ENCODE peak calls at places on chromosomes 6 and 20, in ten cellular contexts. K is adrenal gland, R is stomach, V is heart left ventricle, A is IMR-90, P is right lobe of liver, L is body of pancreas, W is A549, Y is GM12878, G is K562. U is an unnamed sample. For H3K4me1, the result is how much of the 10 kb centered on the place peaks cover.

GRCh38 chr20:36440370-36441026 is 100.8 kb upstream of the MYL9 start:
- DNase-seq in R (no peak), P (no peak), W (no peak), Y (no peak), K (no peak), V (no peak), L (no peak), G (no peak), A (no peak), U (no peak)

GRCh38 chr6:121223930-121224329 is 110.3 kb downstream of the TBC1D32 start:
- DNase-seq in V (no peak), Y (no peak), L (no peak), G (no peak), A (no peak), P (no peak), K (no peak), R (no peak), W (no peak), U (no peak)

GRCh38 chr6:132520953-132521352 is 8.0 kb upstream of the STX7 start:
- DNase-seq in R (no peak), V (no peak), K (peak), P (no peak), A (peak), W (no peak), L (no peak), Y (no peak), G (no peak), U (no peak)

GRCh38 chr20:2252419-2253060 is 43.3 kb upstream of the TGM3 start:
- DNase-seq in K (no peak), A (no peak), Y (no peak), V (no peak), P (no peak), W (no peak), R (no peak), G (no peak), L (no peak), U (no peak)

GRCh38 chr6:14738933-14739332 is 506.9 kb upstream of the JARID2 start:
- DNase-seq in A (no peak), K (no peak), G (no peak), R (no peak), L (no peak), Y (no peak), W (no peak), P (no peak), V (no peak), U (no peak)

GRCh38 chr6:18161437-18161836 is 6.2 kb downstream of the KDM1B start:
- DNase-seq in K (no peak), R (no peak), P (no peak), V (no peak), Y (no peak), A (no peak), L (no peak), W (peak), G (peak), U (no peak)

GRCh38 chr6:106731144-106731842 is 101.9 kb downstream of the QRSL1 start:
- DNase-seq in A (no peak), W (peak), K (no peak), L (peak), Y (no peak), G (no peak), V (no peak), R (peak), P (peak), U (no peak)

GRCh38 chr6:3253597-3253961 is 5.2 kb upstream of the PSMG4 start:
- DNase-seq in W (no peak), G (no peak), A (no peak), Y (no peak), V (no peak), K (no peak), R (no peak), L (no peak), P (no peak), U (no peak)

GRCh38 chr20:59075934-59076508 is 33.4 kb upstream of the PRELID3B start:
- DNase-seq in A (no peak), V (no peak), G (no peak), W (no peak), R (no peak), K (no peak), Y (no peak), L (no peak), P (no peak), U (no peak)

DNA sequence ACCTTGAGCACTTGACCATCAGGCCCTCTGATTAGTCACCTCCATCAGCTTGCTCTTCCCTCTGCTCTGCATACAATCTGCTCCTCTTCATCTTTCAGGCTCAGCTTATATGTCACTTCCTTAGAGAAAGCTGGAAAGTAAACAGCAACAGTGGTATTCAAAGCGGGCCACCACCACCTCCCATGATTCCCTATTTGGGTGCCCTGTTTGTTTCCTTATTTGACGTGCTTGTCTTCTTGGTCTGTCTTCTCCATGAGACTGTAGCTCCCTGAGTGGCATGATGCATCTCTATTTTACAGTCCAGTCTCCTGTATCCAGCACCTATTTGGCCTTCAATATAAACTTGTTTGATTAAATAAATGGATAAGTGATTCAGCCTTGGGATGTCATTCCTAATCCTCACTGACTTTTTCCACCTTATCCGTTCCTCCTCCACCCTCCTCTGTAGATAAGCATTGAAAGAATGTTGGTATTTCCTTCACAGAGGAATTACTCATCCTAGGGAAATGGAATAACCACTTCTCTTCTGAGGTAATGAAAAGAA is 102.8 kb upstream of the SGK1 start:
- DNase-seq in L (no peak), Y (no peak), P (no peak), W (peak), K (no peak), G (no peak), A (peak), V (no peak), R (no peak), U (no peak)
- TF ChIP-seq POLR2A in L (no peak), Y (no peak), P (no peak), W (no peak), K (no peak), G (no peak), A (no peak), V (no peak), R (no peak), U (no peak)

DNA sequence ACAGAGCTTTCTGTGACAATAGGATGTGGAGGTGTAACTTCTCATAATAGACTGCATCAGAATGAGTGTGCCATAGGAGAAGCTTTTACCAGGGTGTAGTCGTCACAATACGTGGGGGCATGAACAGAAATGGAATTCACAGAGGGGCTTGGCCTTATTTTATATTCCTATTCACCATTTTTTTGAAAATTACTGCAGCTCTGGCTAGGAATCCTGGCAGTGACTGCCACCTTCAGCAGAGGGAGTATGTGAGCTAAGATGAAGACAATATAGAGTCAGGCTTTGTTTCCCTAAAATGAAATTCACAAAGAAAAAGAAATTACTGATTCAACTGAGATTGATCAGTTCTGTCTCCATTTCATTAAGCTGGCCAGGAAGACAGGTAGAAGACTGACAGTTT is 13.9 kb downstream of the TOMM6 start:
- DNase-seq in R (no peak), A (peak), G (peak), W (peak), K (no peak), P (no peak), V (no peak), L (no peak), Y (no peak), U (no peak)
- TF ChIP-seq CTCF in R (no peak), A (peak), G (peak), W (peak), K (peak), P (no peak), V (peak), L (no peak), Y (peak), U (no peak)

GRCh38 chr6:111564482-111564945 is 41.2 kb downstream of the TRAF3IP2 start:
- DNase-seq in A (peak), P (no peak), R (no peak), W (no peak), K (no peak), G (no peak), Y (no peak), L (no peak), V (no peak), U (no peak)
- H3K4me1 ChIP-seq in A (under half), P (under half), R (half or more), W (under half), K (half or more), G (under half), Y (under half), L (under half), V (half or more), U (under half)

DNA sequence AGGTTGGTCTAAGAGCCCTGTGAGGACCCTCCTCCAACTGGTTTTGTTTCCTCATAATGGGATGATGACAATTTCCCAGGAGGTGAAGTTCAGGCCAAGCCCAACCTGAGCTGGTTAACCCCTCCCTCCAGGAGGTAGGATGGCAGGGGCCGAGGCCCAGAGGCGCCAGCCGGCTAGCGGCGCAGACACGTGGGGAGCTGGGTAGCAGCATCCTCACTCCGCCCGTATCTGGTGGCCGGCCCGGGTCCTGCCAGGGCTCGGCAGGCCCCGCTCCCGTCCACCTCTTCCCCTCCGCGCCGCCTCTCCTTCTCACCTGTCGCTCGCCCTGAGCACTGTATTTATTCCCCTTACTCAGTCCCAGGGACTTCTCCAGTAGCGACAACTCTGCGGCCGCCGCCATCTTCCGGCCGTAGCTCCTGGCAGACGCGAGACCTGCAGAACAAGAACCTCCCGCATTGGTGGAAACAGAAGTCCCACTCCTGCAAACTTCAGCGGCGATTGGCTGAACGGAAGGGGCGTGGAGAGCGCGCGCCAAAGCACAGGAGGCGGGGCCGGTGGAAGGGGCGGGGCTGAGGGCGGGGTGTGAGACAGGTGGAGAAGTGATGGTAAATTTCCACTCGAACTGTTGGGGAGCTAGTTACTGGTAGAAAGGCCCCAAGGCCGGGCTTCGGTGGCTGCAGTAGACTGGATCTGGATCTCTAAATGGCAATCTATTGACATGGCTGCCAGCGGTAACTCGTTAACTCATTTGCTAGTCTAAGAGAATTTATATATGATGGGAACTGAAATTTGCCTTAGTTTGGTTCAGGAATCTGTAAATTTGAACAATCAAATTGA is at the start of gene EEF1E1:
- DNase-seq in G (peak), R (peak), W (peak), L (peak), A (peak), Y (peak), V (peak), K (peak), P (peak), U (peak)
- TF ChIP-seq POLR2A in G (peak), R (no peak), W (peak), L (peak), A (peak), Y (peak), V (no peak), K (peak), P (peak), U (peak)

GRCh38 chr20:10324198-10324836 is 105.7 kb downstream of the SNAP25 start:
- DNase-seq in R (no peak), L (no peak), V (no peak), Y (no peak), K (no peak), W (no peak), A (no peak), P (no peak), G (no peak), U (no peak)
- TF ChIP-seq CTCF in R (no peak), L (no peak), V (no peak), Y (no peak), K (no peak), W (no peak), A (no peak), P (no peak), G (no peak), U (no peak)

GRCh38 chr20:62148908-62149314 is 5.3 kb downstream of the SS18L1 start:
- DNase-seq in R (no peak), V (no peak), W (no peak), G (no peak), L (no peak), A (no peak), K (no peak), Y (no peak), P (no peak), U (no peak)

GRCh38 chr20:62145688-62146018 is 2.1 kb downstream of the SS18L1 start:
- DNase-seq in W (no peak), K (no peak), R (no peak), G (no peak), Y (no peak), V (no peak), A (no peak), P (no peak), L (no peak), U (no peak)

GRCh38 chr20:62147125-62147524 is 3.6 kb downstream of the SS18L1 start:
- DNase-seq in L (no peak), K (no peak), Y (no peak), A (no peak), P (no peak), W (no peak), V (no peak), G (no peak), R (no peak), U (no peak)

GRCh38 chr20:62146019-62146755 is 2.6 kb downstream of the SS18L1 start:
- DNase-seq in L (no peak), P (no peak), Y (no peak), K (no peak), R (no peak), A (no peak), W (no peak), V (no peak), G (peak), U (no peak)

DNA sequence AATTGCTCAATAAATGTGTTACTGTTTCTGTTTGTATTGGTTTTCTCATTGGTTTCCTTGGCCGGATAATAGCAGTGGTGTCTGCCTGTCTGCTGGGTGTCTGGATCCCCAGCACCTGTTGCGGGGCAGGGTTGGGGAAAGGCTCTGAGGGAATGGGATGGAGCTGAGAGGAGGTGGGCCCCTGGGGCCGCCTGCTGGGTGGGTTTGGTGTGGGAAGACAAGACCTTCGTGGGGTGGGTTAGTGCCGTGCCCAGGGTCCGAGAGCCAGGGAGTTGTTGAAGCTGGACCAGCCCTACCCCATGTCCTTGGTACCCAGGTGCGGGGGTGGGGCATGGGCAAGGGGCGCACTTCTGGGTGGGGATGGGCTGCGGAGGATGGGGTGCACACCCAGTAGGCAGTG is 4.0 kb downstream of the SS18L1 start:
- DNase-seq in L (no peak), W (no peak), G (no peak), P (no peak), R (no peak), V (no peak), A (no peak), Y (no peak), K (no peak), U (no peak)
- H3K4me1 ChIP-seq in L (under half), W (under half), G (under half), P (under half), R (under half), V (under half), A (under half), Y (under half), K (under half), U (under half)

GRCh38 chr6:82066196-82066595 is 181.3 kb downstream of the IBTK start:
- DNase-seq in P (no peak), K (no peak), Y (no peak), R (no peak), V (no peak), L (no peak), A (no peak), W (no peak), G (no peak), U (no peak)

GRCh38 chr6:82062219-82062618 is 185.3 kb downstream of the IBTK start:
- DNase-seq in V (no peak), K (no peak), L (no peak), A (no peak), W (no peak), R (no peak), Y (no peak), G (no peak), P (no peak), U (no peak)

GRCh38 chr6:82068721-82069120 is 178.8 kb downstream of the IBTK start:
- DNase-seq in V (no peak), Y (no peak), K (no peak), A (no peak), G (no peak), R (no peak), P (no peak), L (no peak), W (no peak), U (no peak)

GRCh38 chr6:82072113-82072512 is 175.4 kb downstream of the IBTK start:
- DNase-seq in Y (no peak), L (no peak), W (no peak), P (no peak), G (no peak), V (no peak), R (no peak), K (no peak), A (peak), U (no peak)

DNA sequence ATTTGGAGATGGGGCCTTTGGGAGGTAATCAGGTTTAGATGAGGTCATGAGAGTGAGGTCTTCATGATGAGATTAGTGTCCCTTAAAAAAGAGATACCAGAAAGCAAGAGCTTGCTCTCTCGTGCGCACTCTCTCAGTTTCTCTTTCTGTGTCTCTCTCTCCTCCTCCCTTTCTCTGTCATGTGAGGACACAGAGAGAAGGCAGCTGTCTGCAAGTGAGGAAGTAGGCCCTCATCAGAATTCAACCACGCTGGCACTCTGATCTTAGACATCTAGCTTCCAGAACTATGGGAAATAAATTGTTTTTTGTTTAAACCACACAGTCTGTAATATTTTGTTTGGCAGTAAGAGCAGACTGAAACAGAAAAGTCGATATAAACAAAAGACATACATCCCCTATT is 180.5 kb downstream of the IBTK start:
- DNase-seq in W (no peak), R (no peak), K (no peak), P (no peak), G (no peak), Y (peak), A (peak), L (no peak), V (peak), U (no peak)
- TF ChIP-seq POLR2A in W (no peak), R (no peak), K (no peak), P (no peak), G (no peak), Y (no peak), A (no peak), L (no peak), V (no peak), U (no peak)

DNA sequence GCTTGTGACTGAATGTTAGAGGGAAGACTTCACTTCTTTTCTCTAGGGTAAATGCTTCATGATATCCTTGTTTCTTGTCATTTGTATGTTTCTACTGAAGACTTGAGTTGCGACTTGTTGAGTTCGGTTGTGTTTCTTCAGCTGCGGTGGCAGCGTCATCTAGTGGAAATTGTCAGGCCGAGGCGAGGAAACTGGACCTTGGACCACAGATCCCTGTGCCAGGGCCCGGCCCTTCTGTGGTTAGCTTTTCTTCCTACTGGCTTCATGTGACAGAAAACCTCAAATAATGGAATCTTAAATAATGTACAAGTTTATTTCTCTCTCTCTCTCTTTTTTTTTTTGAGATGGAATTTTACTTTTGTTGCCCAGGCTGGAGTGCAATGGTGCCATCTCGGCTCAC is 12.4 kb downstream of the MTHFD1L start:
- DNase-seq in L (peak), K (no peak), P (peak), A (no peak), W (no peak), R (peak), V (no peak), G (no peak), Y (no peak), U (no peak)
- TF ChIP-seq CTCF in L (no peak), K (no peak), P (peak), A (no peak), W (no peak), R (no peak), V (no peak), G (no peak), Y (no peak), U (no peak)

DNA sequence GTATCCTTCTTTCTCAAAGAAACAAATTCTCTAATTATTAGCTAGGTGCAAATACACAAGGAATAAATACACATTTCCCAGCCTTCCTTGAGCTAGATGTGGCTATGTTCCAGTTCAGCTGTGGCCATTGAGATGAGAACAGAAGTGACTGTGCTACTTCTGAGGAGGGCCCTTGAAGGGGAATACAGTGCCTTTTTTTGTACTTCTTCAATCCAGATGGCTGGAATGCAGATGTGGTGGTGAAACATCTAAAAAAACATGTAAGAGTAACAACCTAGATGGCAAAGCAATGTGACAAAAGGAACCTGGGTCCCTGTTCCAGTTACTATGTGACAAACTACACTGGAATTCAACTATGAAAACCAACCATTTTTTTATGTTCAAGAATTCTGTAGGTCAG is 115.4 kb upstream of the DST start:
- DNase-seq in V (no peak), R (no peak), P (no peak), W (no peak), L (no peak), A (no peak), K (no peak), G (no peak), Y (no peak), U (no peak)
- H3K4me1 ChIP-seq in V (half or more), R (under half), P (under half), W (under half), L (under half), A (under half), K (under half), G (under half), Y (half or more), U (under half)

U was measured in ovary.